ENCODE peak calls at places on chromosomes 3 and 15, in six cellular contexts. Z is neural crest cell; U is activated naive CD8-positive, alpha-beta T cell treated with anti-CD3 and anti-CD28 coated beads, Interleukin-2, amount 50 U/mL, for 24 hours; H is iris pigment epithelial cell; C is COR-L47; I is stimulated activated CD4-positive, alpha-beta T cell treated with anti-CD3 and anti-CD28 coated beads, Interleukin-2, amount 100 ng/mL, for 48 hours. K is an unnamed sample.
A peak's percentile ranks its signal among the peaks of the same experiment; 100 is the strongest.

GRCh38 chr3:147119346-147119745 is 287.0 kb downstream of the ZIC4 start:
- DNase-seq in Z (no peak), U (no peak), H (no peak), C (no peak), I (no peak), K (no peak)

GRCh38 chr3:42175841-42176240 is 84.7 kb downstream of the TRAK1 start:
- DNase-seq in Z (no peak), U (no peak), H (no peak), C (no peak), I (no peak), K (no peak)

GRCh38 chr15:67510597-67511225 is 10.2 kb upstream of the C15orf61 start:
- DNase-seq in Z (no peak), U (no peak), H (peak; percentile 82), C (no peak), I (no peak), K (no peak)

GRCh38 chr3:106337116-106337515 is 468.3 kb upstream of the CBLB start:
- DNase-seq in Z (no peak), U (no peak), H (no peak), C (no peak), I (no peak), K (no peak)

GRCh38 chr3:143851331-143852017 is 3.2 kb upstream of the SLC9A9 start:
- DNase-seq in Z (no peak), U (no peak), H (no peak), C (no peak), I (no peak), K (no peak)

GRCh38 chr3:15892828-15893227 is 95.0 kb upstream of the ANKRD28 start:
- DNase-seq in Z (no peak), U (no peak), H (no peak), C (no peak), I (no peak), K (no peak)

GRCh38 chr3:160612386-160613115 is 47.2 kb upstream of the KPNA4 start:
- DNase-seq in Z (no peak), U (no peak), H (no peak), C (no peak), I (no peak), K (no peak)

GRCh38 chr15:79031821-79032220 is 58.8 kb downstream of the RASGRF1 start:
- DNase-seq in Z (no peak), U (no peak), H (no peak), C (no peak), I (no peak), K (no peak)

GRCh38 chr3:120160050-120160449 is 65.8 kb upstream of the GSK3B start:
- DNase-seq in Z (no peak), U (no peak), H (peak; percentile 96), C (no peak), I (no peak), K (no peak)

GRCh38 chr3:118557513-118557912 is 477.1 kb downstream of the IGSF11 start:
- DNase-seq in Z (no peak), U (no peak), H (no peak), C (no peak), I (no peak), K (no peak)

GRCh38 chr3:183697610-183698317 is at the start of gene YEATS2:
- DNase-seq in Z (peak; percentile 63), U (peak; percentile 79), H (peak; percentile 56), C (peak; percentile 75), I (peak; percentile 79), K (peak; percentile 94)

GRCh38 chr3:2558828-2559227 is 460.2 kb downstream of the CNTN4 start:
- DNase-seq in Z (no peak), U (no peak), H (no peak), C (no peak), I (no peak), K (no peak)

GRCh38 chr3:26365706-26366105 is 256.9 kb upstream of the LRRC3B start:
- DNase-seq in Z (no peak), U (no peak), H (no peak), C (no peak), I (no peak), K (no peak)